ENCODE peak calls at places on chromosomes 11 and 22, in five cellular contexts. T is A549, J is breast epithelium, E is kidney, Y is prostate gland. X is an unnamed sample.

GRCh38 chr11:101446238-101446637 is 137.6 kb downstream of the TRPC6 start:
- DNase-seq in T (no peak), J (no peak), E (no peak), Y (no peak), X (no peak)

GRCh38 chr11:119993732-119994131 is 144.2 kb downstream of the TRIM29 start:
- DNase-seq in T (no peak), J (peak), E (no peak), Y (peak), X (no peak)

GRCh38 chr11:1225386-1226225 is 2.7 kb downstream of the MUC5B start:
- DNase-seq in T (no peak), J (no peak), E (peak), Y (no peak), X (no peak)

GRCh38 chr22:23089633-23090032 is 19.3 kb downstream of the GNAZ start:
- DNase-seq in T (no peak), J (no peak), E (no peak), Y (no peak), X (no peak)

GRCh38 chr11:123590296-123590912 is 64.0 kb downstream of the SCN3B start:
- DNase-seq in T (peak), J (no peak), E (peak), Y (no peak), X (no peak)

GRCh38 chr11:15985127-15985862 is 371.1 kb downstream of the SOX6 start:
- DNase-seq in T (no peak), J (no peak), E (no peak), Y (no peak), X (no peak)

GRCh38 chr11:832529-833113 is at the start of gene CD151:
- DNase-seq in T (no peak), J (no peak), E (no peak), Y (no peak), X (no peak)

GRCh38 chr11:1682225-1682901 is 14.6 kb upstream of the KRTAP5-6 start:
- DNase-seq in T (no peak), J (peak), E (no peak), Y (no peak), X (no peak)

GRCh38 chr22:24950272-24950902 is 2.1 kb upstream of the KIAA1671 start:
- DNase-seq in T (no peak), J (peak), E (no peak), Y (no peak), X (no peak)

GRCh38 chr22:21762712-21763581 is 27.4 kb upstream of the YPEL1 start:
- DNase-seq in T (no peak), J (no peak), E (no peak), Y (no peak), X (no peak)

GRCh38 chr11:121452609-121453150 is at the start of gene SORL1-AS1:
- DNase-seq in T (peak), J (no peak), E (no peak), Y (no peak), X (no peak)

GRCh38 chr22:48310740-48311139 is 1516.9 kb downstream of the BRD1 start:
- DNase-seq in T (no peak), J (no peak), E (peak), Y (no peak), X (no peak)

GRCh38 chr11:40289370-40289769 is 1170.1 kb downstream of the LRRC4C start:
- DNase-seq in T (no peak), J (no peak), E (no peak), Y (no peak), X (no peak)

GRCh38 chr11:129375731-129376657 is at the start of gene BARX2:
- DNase-seq in T (no peak), J (peak), E (peak), Y (peak), X (peak)

GRCh38 chr11:60766547-60766946 is 9.9 kb downstream of the MS4A15 start:
- DNase-seq in T (no peak), J (no peak), E (no peak), Y (no peak), X (no peak)

GRCh38 chr11:132126973-132127900 is 756.8 kb downstream of the NTM start:
- DNase-seq in T (no peak), J (peak), E (no peak), Y (no peak), X (peak)

GRCh38 chr22:36457688-36458450 is 23.6 kb downstream of the TXN2 start:
- DNase-seq in T (no peak), J (no peak), E (peak), Y (no peak), X (no peak)

GRCh38 chr22:37021710-37022482 is 2.4 kb downstream of the MPST start:
- DNase-seq in T (no peak), J (no peak), E (peak), Y (no peak), X (peak)

GRCh38 chr22:49396817-49397216 is 430.9 kb downstream of the BRD1 start:
- DNase-seq in T (no peak), J (no peak), E (no peak), Y (no peak), X (no peak)

GRCh38 chr11:97202613-97203292 is 812.9 kb downstream of the JRKL start:
- DNase-seq in T (no peak), J (no peak), E (no peak), Y (no peak), X (no peak)

GRCh38 chr11:64765841-64766682 is 6.3 kb upstream of the PYGM start:
- DNase-seq in T (no peak), J (no peak), E (peak), Y (no peak), X (no peak)

GRCh38 chr22:41975299-41976069 is 6.2 kb downstream of the SEPTIN3 start:
- DNase-seq in T (no peak), J (no peak), E (no peak), Y (no peak), X (no peak)

GRCh38 chr11:123584186-123584585 is 70.2 kb downstream of the SCN3B start:
- DNase-seq in T (no peak), J (no peak), E (no peak), Y (no peak), X (no peak)

GRCh38 chr11:121376135-121376534 is 76.0 kb upstream of the SORL1 start:
- DNase-seq in T (no peak), J (no peak), E (no peak), Y (no peak), X (no peak)

GRCh38 chr11:32888805-32889204 is 3.8 kb upstream of the QSER1 start:
- DNase-seq in T (no peak), J (no peak), E (no peak), Y (no peak), X (no peak)

GRCh38 chr22:27632451-27633295 is 168.9 kb downstream of the MN1 start:
- DNase-seq in T (no peak), J (no peak), E (no peak), Y (no peak), X (no peak)

GRCh38 chr22:36756746-36757607 is 18.9 kb downstream of the IFT27 start:
- DNase-seq in T (no peak), J (no peak), E (no peak), Y (no peak), X (no peak)

GRCh38 chr11:41328324-41328723 is 131.1 kb downstream of the LRRC4C start:
- DNase-seq in T (no peak), J (no peak), E (no peak), Y (no peak), X (no peak)

GRCh38 chr11:112789481-112789880 is 171.7 kb upstream of the NCAM1 start:
- DNase-seq in T (no peak), J (no peak), E (no peak), Y (no peak), X (no peak)

GRCh38 chr22:41551882-41552582 is 7.8 kb upstream of the POLR3H start:
- DNase-seq in T (no peak), J (no peak), E (no peak), Y (no peak), X (no peak)

GRCh38 chr22:24727218-24727851 is 47.2 kb downstream of the PIWIL3 start:
- DNase-seq in T (peak), J (no peak), E (no peak), Y (peak), X (no peak)

GRCh38 chr11:10666976-10667892 is 26.3 kb downstream of the IRAG1 start:
- DNase-seq in T (no peak), J (no peak), E (no peak), Y (no peak), X (no peak)

GRCh38 chr11:23764285-23764684 is 732.6 kb upstream of the LUZP2 start:
- DNase-seq in T (no peak), J (no peak), E (no peak), Y (no peak), X (no peak)

GRCh38 chr11:5234390-5234834 is at the start of gene HBD:
- DNase-seq in T (no peak), J (no peak), E (no peak), Y (no peak), X (no peak)

GRCh38 chr11:122692444-122692843 is 36.9 kb downstream of the UBASH3B start:
- DNase-seq in T (no peak), J (peak), E (no peak), Y (no peak), X (no peak)

GRCh38 chr11:134725939-134726639 is 314.0 kb upstream of the B3GAT1 start:
- DNase-seq in T (peak), J (no peak), E (no peak), Y (peak), X (no peak)

GRCh38 chr11:68677432-68677831 is 6.9 kb upstream of the GAL start:
- DNase-seq in T (peak), J (no peak), E (no peak), Y (no peak), X (no peak)
- TF ChIP-seq CTCF in T (no peak), J (no peak), E (no peak), Y (no peak), X (no peak)

GRCh38 chr11:22671751-22672150 is 5.3 kb downstream of the GAS2 start:
- DNase-seq in T (no peak), J (no peak), E (no peak), Y (no peak), X (no peak)

GRCh38 chr11:22666700-22667439 is 459 bp downstream of the GAS2 start:
- DNase-seq in T (no peak), J (no peak), E (peak), Y (peak), X (peak)

GRCh38 chr11:22669368-22669767 is 3.0 kb downstream of the GAS2 start:
- DNase-seq in T (no peak), J (no peak), E (no peak), Y (no peak), X (no peak)

GRCh38 chr11:22668005-22668796 is 1.8 kb downstream of the GAS2 start:
- DNase-seq in T (no peak), J (no peak), E (no peak), Y (no peak), X (no peak)

GRCh38 chr11:22670803-22671202 is 4.4 kb downstream of the GAS2 start:
- DNase-seq in T (no peak), J (no peak), E (no peak), Y (no peak), X (no peak)
- TF ChIP-seq CTCF in T (peak), J (no peak), E (no peak), Y (no peak), X (peak)

GRCh38 chr11:30617762-30618161 is 31.6 kb upstream of the MPPED2 start:
- DNase-seq in T (no peak), J (no peak), E (no peak), Y (no peak), X (no peak)
- TF ChIP-seq CTCF in T (no peak), J (no peak), E (no peak), Y (no peak), X (peak)

GRCh38 chr22:39656495-39657490 is 86.2 kb downstream of the CACNA1I start:
- DNase-seq in T (no peak), J (no peak), E (no peak), Y (no peak), X (no peak)

GRCh38 chr22:39654527-39654926 is 84.0 kb downstream of the CACNA1I start:
- DNase-seq in T (no peak), J (no peak), E (no peak), Y (no peak), X (no peak)

GRCh38 chr22:39655736-39656285 is 85.3 kb downstream of the CACNA1I start:
- DNase-seq in T (no peak), J (no peak), E (no peak), Y (no peak), X (no peak)

GRCh38 chr22:39653787-39654077 is 83.2 kb downstream of the CACNA1I start:
- DNase-seq in T (no peak), J (no peak), E (no peak), Y (no peak), X (no peak)

DNA sequence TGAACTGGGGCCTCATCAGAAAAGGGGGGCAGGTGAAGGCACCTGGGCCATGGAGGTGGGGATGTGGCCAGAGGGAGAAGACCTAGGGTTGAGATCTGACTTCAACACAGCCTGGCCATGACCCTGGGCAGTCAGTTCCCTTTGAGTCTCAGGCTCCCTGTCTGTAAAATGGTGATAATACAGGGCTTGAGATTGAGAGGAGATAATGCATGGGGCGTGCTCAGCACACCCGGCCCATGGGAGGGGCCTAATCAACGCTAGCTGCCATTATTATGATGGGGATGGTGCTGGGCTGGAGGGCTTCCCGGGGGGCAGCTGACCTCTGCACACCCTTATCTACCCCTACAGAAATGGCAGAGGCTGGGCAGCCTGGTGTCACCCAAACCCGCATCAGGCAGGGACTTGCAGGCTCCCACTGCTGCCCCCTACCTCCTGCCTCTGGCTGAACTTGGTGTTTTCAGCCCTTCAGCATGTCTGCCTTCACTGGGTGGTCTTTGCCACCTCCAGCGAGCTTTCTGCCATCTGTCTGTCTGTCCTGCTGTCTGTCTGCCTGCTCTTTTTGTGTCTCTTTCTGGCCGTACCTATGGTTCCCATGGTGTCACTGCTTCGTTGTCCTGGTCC is 84.5 kb downstream of the CACNA1I start:
- DNase-seq in T (no peak), J (no peak), E (no peak), Y (no peak), X (no peak)
- TF ChIP-seq CTCF in T (no peak), J (no peak), E (no peak), Y (no peak), X (peak)

GRCh38 chr22:26097840-26098239 is 71.4 kb upstream of the SEZ6L start:
- DNase-seq in T (no peak), J (no peak), E (no peak), Y (no peak), X (no peak)
- TF ChIP-seq CTCF in T (no peak), J (no peak), E (no peak), Y (no peak), X (no peak)

DNA sequence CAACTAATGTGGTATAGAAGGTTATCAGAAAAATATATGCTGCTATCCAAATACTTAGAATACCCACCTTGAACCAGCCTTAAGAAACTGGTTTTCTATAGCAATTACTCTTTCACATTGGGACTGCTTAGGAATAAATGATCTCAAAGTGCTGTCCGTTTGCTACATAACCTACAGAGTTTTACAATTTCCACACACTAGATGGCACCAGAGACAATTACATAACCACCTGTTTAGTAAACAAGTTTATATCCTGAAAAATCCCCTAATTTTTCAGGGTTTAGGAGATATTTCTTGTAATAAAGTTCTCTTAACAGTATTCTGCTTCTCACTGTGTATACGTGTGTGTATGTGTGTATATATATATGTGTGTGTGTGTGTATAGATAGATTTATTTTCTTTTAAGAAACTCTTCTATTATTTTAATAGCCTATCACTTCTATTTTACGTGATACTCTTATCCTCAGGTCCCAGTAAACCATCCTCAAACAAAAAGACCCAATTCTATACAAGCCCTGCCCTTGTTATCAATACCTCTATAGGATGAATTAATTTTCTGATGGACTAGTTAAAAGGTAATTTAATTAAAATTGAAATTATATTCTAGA is 6.7 kb upstream of the OR5I1 start:
- DNase-seq in T (peak), J (no peak), E (no peak), Y (no peak), X (no peak)
- TF ChIP-seq CTCF in T (peak), J (no peak), E (peak), Y (no peak), X (peak)

DNA sequence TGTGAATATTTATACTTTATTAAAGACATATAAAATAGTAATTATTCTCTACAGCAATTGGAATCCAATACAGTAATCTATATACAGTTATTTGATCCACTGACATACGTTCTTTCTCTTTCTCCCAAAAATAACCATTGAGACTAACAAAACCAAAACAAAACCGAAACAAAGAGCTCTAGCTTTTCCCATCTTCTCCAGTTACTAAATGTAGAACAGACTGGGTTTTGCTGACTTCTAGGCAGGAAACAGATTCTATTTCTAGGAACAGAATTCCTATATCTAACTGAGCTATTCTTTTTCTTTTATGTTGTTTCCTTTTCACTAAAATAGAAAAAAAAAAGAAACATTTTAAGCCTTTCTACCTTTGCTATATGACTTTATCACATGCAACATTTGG is 80.1 kb downstream of the PACS1 start:
- DNase-seq in T (no peak), J (no peak), E (no peak), Y (no peak), X (no peak)
- TF ChIP-seq CTCF in T (no peak), J (no peak), E (no peak), Y (no peak), X (no peak)

GRCh38 chr11:125085301-125086081 is 22.4 kb downstream of the SLC37A2 start:
- DNase-seq in T (no peak), J (no peak), E (no peak), Y (no peak), X (no peak)
- TF ChIP-seq CTCF in T (no peak), J (no peak), E (no peak), Y (no peak), X (no peak)

GRCh38 chr11:67278135-67278938 is 10.8 kb upstream of the ANKRD13D start:
- DNase-seq in T (no peak), J (no peak), E (peak), Y (no peak), X (no peak)

GRCh38 chr11:67274768-67275605 is 8.7 kb downstream of the GRK2 start:
- DNase-seq in T (no peak), J (no peak), E (peak), Y (no peak), X (no peak)

GRCh38 chr11:67277231-67277961 is 11.1 kb downstream of the GRK2 start:
- DNase-seq in T (no peak), J (peak), E (peak), Y (peak), X (no peak)

GRCh38 chr11:67275606-67276409 is 9.5 kb downstream of the GRK2 start:
- DNase-seq in T (no peak), J (no peak), E (peak), Y (no peak), X (no peak)

GRCh38 chr11:67276821-67277230 is 10.6 kb downstream of the GRK2 start:
- DNase-seq in T (no peak), J (no peak), E (peak), Y (no peak), X (no peak)
- TF ChIP-seq CTCF in T (no peak), J (peak), E (no peak), Y (no peak), X (no peak)

DNA sequence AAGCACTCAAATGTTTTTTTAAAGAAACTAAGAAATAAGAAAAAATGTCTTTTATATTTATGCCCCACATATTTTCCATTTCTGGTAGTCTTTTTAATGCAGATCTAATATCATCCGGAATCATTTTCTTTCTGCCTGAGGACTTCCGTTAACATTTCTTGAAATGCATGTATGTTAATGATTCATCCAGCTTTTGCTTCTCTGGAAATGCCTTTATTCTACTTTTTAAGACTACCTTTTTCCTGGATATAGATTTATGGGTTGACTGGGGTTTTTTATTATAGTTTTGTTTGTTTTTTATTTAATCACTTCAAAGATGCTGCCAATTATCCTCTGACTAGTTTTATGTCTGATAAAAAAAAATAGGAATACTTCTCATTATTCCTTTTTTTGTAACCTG is 57.1 kb upstream of the LDLRAD3 start:
- DNase-seq in T (no peak), J (no peak), E (no peak), Y (no peak), X (no peak)
- TF ChIP-seq CTCF in T (no peak), J (no peak), E (no peak), Y (no peak), X (no peak)

X was measured in neural crest cell.